ENCODE peak calls at places on chromosomes 4 and X, in nine cellular contexts. One of them, this sample, is unnamed.

GRCh38 chr4:73998040-73999011 is at the start of gene CXCL5:
- DNase-seq in activated CD8-positive, alpha-beta memory T cell treated with anti-CD3 and anti-CD28 coated beads for 48 hours: no peak
- DNase-seq in ELR: peak; percentile 74
- DNase-seq in NCI-H187: no peak
- DNase-seq in NCI-H1694 treated with DMSO at 0.1 percent for 48 hours: no peak
- DNase-seq in EL: peak; percentile 59
- DNase-seq in GM23248: peak; percentile 63
- DNase-seq in CD8-positive, alpha-beta T cell: no peak
- DNase-seq in WTC11: peak; percentile 75
- DNase-seq in this sample: peak; percentile 63

GRCh38 chr4:7859350-7859749 is 80.3 kb downstream of the AFAP1 start:
- DNase-seq in WTC11: no peak
- DNase-seq in activated CD8-positive, alpha-beta memory T cell treated with anti-CD3 and anti-CD28 coated beads for 48 hours: no peak
- DNase-seq in EL: no peak
- DNase-seq in CD8-positive, alpha-beta T cell: no peak
- DNase-seq in ELR: no peak
- DNase-seq in GM23248: no peak
- DNase-seq in NCI-H187: no peak
- DNase-seq in NCI-H1694 treated with DMSO at 0.1 percent for 48 hours: no peak
- DNase-seq in this sample: no peak

GRCh38 chr4:149784018-149784417 is 31.6 kb downstream of the IQCM start:
- DNase-seq in CD8-positive, alpha-beta T cell: no peak
- DNase-seq in GM23248: peak; percentile 26
- DNase-seq in EL: peak; percentile 28
- DNase-seq in WTC11: no peak
- DNase-seq in NCI-H1694 treated with DMSO at 0.1 percent for 48 hours: no peak
- DNase-seq in ELR: peak; percentile 59
- DNase-seq in NCI-H187: no peak
- DNase-seq in activated CD8-positive, alpha-beta memory T cell treated with anti-CD3 and anti-CD28 coated beads for 48 hours: no peak
- DNase-seq in this sample: no peak

GRCh38 chr4:141131738-141132688 is 1.3 kb downstream of the RNF150 start:
- DNase-seq in EL: peak; percentile 35
- DNase-seq in WTC11: peak; percentile 22
- DNase-seq in ELR: no peak
- DNase-seq in activated CD8-positive, alpha-beta memory T cell treated with anti-CD3 and anti-CD28 coated beads for 48 hours: no peak
- DNase-seq in NCI-H1694 treated with DMSO at 0.1 percent for 48 hours: no peak
- DNase-seq in CD8-positive, alpha-beta T cell: no peak
- DNase-seq in NCI-H187: no peak
- DNase-seq in GM23248: peak; percentile 61
- DNase-seq in this sample: peak; percentile 54

GRCh38 chrX:66756717-66757116 is 117.8 kb upstream of the EDA2R start:
- DNase-seq in CD8-positive, alpha-beta T cell: no peak
- DNase-seq in GM23248: no peak
- DNase-seq in activated CD8-positive, alpha-beta memory T cell treated with anti-CD3 and anti-CD28 coated beads for 48 hours: no peak
- DNase-seq in NCI-H1694 treated with DMSO at 0.1 percent for 48 hours: no peak
- DNase-seq in WTC11: no peak
- DNase-seq in ELR: no peak
- DNase-seq in EL: no peak
- DNase-seq in NCI-H187: no peak
- DNase-seq in this sample: no peak

GRCh38 chr4:90211174-90211573 is 84.0 kb downstream of the CCSER1 start:
- DNase-seq in NCI-H187: no peak
- DNase-seq in GM23248: no peak
- DNase-seq in activated CD8-positive, alpha-beta memory T cell treated with anti-CD3 and anti-CD28 coated beads for 48 hours: no peak
- DNase-seq in EL: no peak
- DNase-seq in ELR: no peak
- DNase-seq in NCI-H1694 treated with DMSO at 0.1 percent for 48 hours: no peak
- DNase-seq in CD8-positive, alpha-beta T cell: no peak
- DNase-seq in WTC11: no peak
- DNase-seq in this sample: no peak

GRCh38 chrX:37896491-37896890 is 49.1 kb upstream of the DYNLT3 start:
- DNase-seq in EL: no peak
- DNase-seq in activated CD8-positive, alpha-beta memory T cell treated with anti-CD3 and anti-CD28 coated beads for 48 hours: no peak
- DNase-seq in WTC11: no peak
- DNase-seq in GM23248: peak; percentile 19
- DNase-seq in ELR: no peak
- DNase-seq in CD8-positive, alpha-beta T cell: no peak
- DNase-seq in NCI-H1694 treated with DMSO at 0.1 percent for 48 hours: no peak
- DNase-seq in NCI-H187: no peak
- DNase-seq in this sample: no peak

GRCh38 chrX:16666541-16666940 is 16.6 kb downstream of the S100G start:
- DNase-seq in NCI-H187: no peak
- DNase-seq in activated CD8-positive, alpha-beta memory T cell treated with anti-CD3 and anti-CD28 coated beads for 48 hours: no peak
- DNase-seq in WTC11: no peak
- DNase-seq in GM23248: peak; percentile 53
- DNase-seq in CD8-positive, alpha-beta T cell: no peak
- DNase-seq in ELR: peak; percentile 61
- DNase-seq in NCI-H1694 treated with DMSO at 0.1 percent for 48 hours: no peak
- DNase-seq in EL: peak; percentile 66
- DNase-seq in this sample: no peak

GRCh38 chr4:2729533-2729875 is 26.6 kb downstream of the TNIP2 start:
- DNase-seq in EL: no peak
- DNase-seq in GM23248: no peak
- DNase-seq in NCI-H1694 treated with DMSO at 0.1 percent for 48 hours: no peak
- DNase-seq in WTC11: no peak
- DNase-seq in NCI-H187: no peak
- DNase-seq in activated CD8-positive, alpha-beta memory T cell treated with anti-CD3 and anti-CD28 coated beads for 48 hours: no peak
- DNase-seq in CD8-positive, alpha-beta T cell: no peak
- DNase-seq in ELR: no peak
- DNase-seq in this sample: no peak

GRCh38 chr4:6263541-6264540 is 5.8 kb upstream of the WFS1 start:
- DNase-seq in CD8-positive, alpha-beta T cell: no peak
- DNase-seq in NCI-H1694 treated with DMSO at 0.1 percent for 48 hours: peak; percentile 27
- DNase-seq in WTC11: peak; percentile 61
- DNase-seq in activated CD8-positive, alpha-beta memory T cell treated with anti-CD3 and anti-CD28 coated beads for 48 hours: no peak
- DNase-seq in GM23248: peak; percentile 64
- DNase-seq in ELR: peak; percentile 58
- DNase-seq in NCI-H187: no peak
- DNase-seq in EL: peak; percentile 43
- DNase-seq in this sample: peak; percentile 43

GRCh38 chrX:134604701-134605271 is 53.5 kb downstream of the PLAC1 start:
- DNase-seq in activated CD8-positive, alpha-beta memory T cell treated with anti-CD3 and anti-CD28 coated beads for 48 hours: no peak
- DNase-seq in GM23248: peak; percentile 51
- DNase-seq in WTC11: no peak
- DNase-seq in NCI-H187: no peak
- DNase-seq in ELR: peak; percentile 29
- DNase-seq in NCI-H1694 treated with DMSO at 0.1 percent for 48 hours: peak; percentile 43
- DNase-seq in EL: no peak
- DNase-seq in CD8-positive, alpha-beta T cell: no peak
- DNase-seq in this sample: no peak

GRCh38 chrX:104568304-104568915 is 2.4 kb downstream of the IL1RAPL2 start:
- DNase-seq in NCI-H187: no peak
- DNase-seq in activated CD8-positive, alpha-beta memory T cell treated with anti-CD3 and anti-CD28 coated beads for 48 hours: no peak
- DNase-seq in ELR: no peak
- DNase-seq in NCI-H1694 treated with DMSO at 0.1 percent for 48 hours: no peak
- DNase-seq in EL: no peak
- DNase-seq in WTC11: no peak
- DNase-seq in CD8-positive, alpha-beta T cell: no peak
- DNase-seq in GM23248: no peak
- DNase-seq in this sample: no peak

GRCh38 chrX:55450259-55450658 is 1.7 kb upstream of the MAGEH1 start:
- DNase-seq in CD8-positive, alpha-beta T cell: no peak
- DNase-seq in WTC11: no peak
- DNase-seq in EL: peak; percentile 1
- DNase-seq in NCI-H1694 treated with DMSO at 0.1 percent for 48 hours: no peak
- DNase-seq in GM23248: peak; percentile 35
- DNase-seq in NCI-H187: no peak
- DNase-seq in ELR: peak; percentile 10
- DNase-seq in activated CD8-positive, alpha-beta memory T cell treated with anti-CD3 and anti-CD28 coated beads for 48 hours: no peak
- DNase-seq in this sample: peak; percentile 3

GRCh38 chrX:18871970-18872369 is 111.9 kb downstream of the PHKA2 start:
- DNase-seq in CD8-positive, alpha-beta T cell: no peak
- DNase-seq in NCI-H187: no peak
- DNase-seq in activated CD8-positive, alpha-beta memory T cell treated with anti-CD3 and anti-CD28 coated beads for 48 hours: no peak
- DNase-seq in WTC11: no peak
- DNase-seq in GM23248: no peak
- DNase-seq in EL: no peak
- DNase-seq in ELR: no peak
- DNase-seq in NCI-H1694 treated with DMSO at 0.1 percent for 48 hours: no peak
- DNase-seq in this sample: no peak

GRCh38 chrX:9207142-9207541 is 173.2 kb upstream of the FAM9B start:
- DNase-seq in WTC11: no peak
- DNase-seq in EL: no peak
- DNase-seq in NCI-H187: no peak
- DNase-seq in NCI-H1694 treated with DMSO at 0.1 percent for 48 hours: no peak
- DNase-seq in CD8-positive, alpha-beta T cell: no peak
- DNase-seq in GM23248: no peak
- DNase-seq in activated CD8-positive, alpha-beta memory T cell treated with anti-CD3 and anti-CD28 coated beads for 48 hours: no peak
- DNase-seq in ELR: no peak
- DNase-seq in this sample: peak; percentile 16

GRCh38 chr4:16450031-16450430 is 223.8 kb upstream of the TAPT1 start:
- DNase-seq in EL: no peak
- DNase-seq in CD8-positive, alpha-beta T cell: no peak
- DNase-seq in activated CD8-positive, alpha-beta memory T cell treated with anti-CD3 and anti-CD28 coated beads for 48 hours: no peak
- DNase-seq in ELR: no peak
- DNase-seq in NCI-H187: no peak
- DNase-seq in GM23248: no peak
- DNase-seq in WTC11: no peak
- DNase-seq in NCI-H1694 treated with DMSO at 0.1 percent for 48 hours: no peak
- DNase-seq in this sample: no peak

GRCh38 chrX:11351375-11352295 is 58.4 kb downstream of the AMELX start:
- DNase-seq in WTC11: no peak
- DNase-seq in EL: peak; percentile 67
- DNase-seq in NCI-H187: no peak
- DNase-seq in ELR: peak; percentile 37
- DNase-seq in GM23248: peak; percentile 26
- DNase-seq in CD8-positive, alpha-beta T cell: no peak
- DNase-seq in NCI-H1694 treated with DMSO at 0.1 percent for 48 hours: no peak
- DNase-seq in activated CD8-positive, alpha-beta memory T cell treated with anti-CD3 and anti-CD28 coated beads for 48 hours: no peak
- DNase-seq in this sample: no peak

GRCh38 chrX:50108264-50108663 is 92.5 kb downstream of the AKAP4 start:
- DNase-seq in CD8-positive, alpha-beta T cell: no peak
- DNase-seq in NCI-H1694 treated with DMSO at 0.1 percent for 48 hours: no peak
- DNase-seq in EL: no peak
- DNase-seq in GM23248: no peak
- DNase-seq in WTC11: no peak
- DNase-seq in activated CD8-positive, alpha-beta memory T cell treated with anti-CD3 and anti-CD28 coated beads for 48 hours: no peak
- DNase-seq in NCI-H187: no peak
- DNase-seq in ELR: no peak
- DNase-seq in this sample: no peak

GRCh38 chr4:17166954-17167353 is 268.5 kb upstream of the LDB2 start:
- DNase-seq in NCI-H187: no peak
- DNase-seq in GM23248: peak; percentile 57
- DNase-seq in WTC11: no peak
- DNase-seq in activated CD8-positive, alpha-beta memory T cell treated with anti-CD3 and anti-CD28 coated beads for 48 hours: no peak
- DNase-seq in CD8-positive, alpha-beta T cell: no peak
- DNase-seq in ELR: no peak
- DNase-seq in NCI-H1694 treated with DMSO at 0.1 percent for 48 hours: no peak
- DNase-seq in EL: no peak
- DNase-seq in this sample: no peak

GRCh38 chrX:13898084-13898483 is 81.2 kb upstream of the GPM6B start:
- DNase-seq in EL: peak; percentile 28
- DNase-seq in ELR: peak; percentile 32
- DNase-seq in WTC11: peak; percentile 16
- DNase-seq in GM23248: peak; percentile 6
- DNase-seq in NCI-H1694 treated with DMSO at 0.1 percent for 48 hours: no peak
- DNase-seq in activated CD8-positive, alpha-beta memory T cell treated with anti-CD3 and anti-CD28 coated beads for 48 hours: no peak
- DNase-seq in CD8-positive, alpha-beta T cell: no peak
- DNase-seq in NCI-H187: no peak
- DNase-seq in this sample: peak; percentile 2

This sample was measured in nephron progenitor cell.